ENCODE peak calls at places on chromosome 9, in eight cellular contexts. One of them, this sample, is unnamed.
A peak's percentile ranks its signal among the peaks of the same experiment; 100 is the strongest.

GRCh38 chr9:92100237-92100911 is 14.8 kb downstream of the SPTLC1 start:
- DNase-seq in spleen: no peak
- DNase-seq in breast epithelium: no peak
- DNase-seq in uterus: no peak
- DNase-seq in tibial nerve: no peak
- DNase-seq in transverse colon: no peak
- DNase-seq in K562: no peak
- DNase-seq in HCT116: peak; percentile 78
- DNase-seq in this sample: no peak

GRCh38 chr9:8727191-8727590 is 927.6 kb upstream of the DMAC1 start:
- DNase-seq in breast epithelium: no peak
- DNase-seq in tibial nerve: no peak
- DNase-seq in transverse colon: no peak
- DNase-seq in spleen: no peak
- DNase-seq in HCT116: no peak
- DNase-seq in K562: no peak
- DNase-seq in uterus: no peak
- DNase-seq in this sample: no peak

GRCh38 chr9:133750927-133751649 is 12.9 kb upstream of the SARDH start:
- DNase-seq in K562: no peak
- DNase-seq in HCT116: no peak
- DNase-seq in breast epithelium: no peak
- DNase-seq in transverse colon: no peak
- DNase-seq in spleen: no peak
- DNase-seq in uterus: peak; percentile 3
- DNase-seq in tibial nerve: no peak
- DNase-seq in this sample: no peak

GRCh38 chr9:71678999-71679398 is 89.3 kb downstream of the CEMIP2 start:
- DNase-seq in tibial nerve: no peak
- DNase-seq in transverse colon: no peak
- DNase-seq in HCT116: no peak
- DNase-seq in breast epithelium: no peak
- DNase-seq in K562: no peak
- DNase-seq in uterus: no peak
- DNase-seq in spleen: no peak
- DNase-seq in this sample: no peak

GRCh38 chr9:38032266-38032830 is 36.7 kb downstream of the SHB start:
- DNase-seq in transverse colon: peak; percentile 89
- DNase-seq in HCT116: no peak
- DNase-seq in K562: no peak
- DNase-seq in uterus: no peak
- DNase-seq in tibial nerve: no peak
- DNase-seq in breast epithelium: no peak
- DNase-seq in spleen: no peak
- DNase-seq in this sample: no peak

GRCh38 chr9:13673348-13673747 is 393.9 kb upstream of the MPDZ start:
- DNase-seq in spleen: no peak
- DNase-seq in tibial nerve: no peak
- DNase-seq in K562: no peak
- DNase-seq in transverse colon: no peak
- DNase-seq in uterus: no peak
- DNase-seq in HCT116: no peak
- DNase-seq in breast epithelium: no peak
- DNase-seq in this sample: no peak

GRCh38 chr9:34282096-34282495 is 47.0 kb downstream of the KIF24 start:
- DNase-seq in transverse colon: no peak
- DNase-seq in tibial nerve: no peak
- DNase-seq in breast epithelium: no peak
- DNase-seq in spleen: no peak
- DNase-seq in HCT116: no peak
- DNase-seq in uterus: no peak
- DNase-seq in K562: no peak
- DNase-seq in this sample: no peak

GRCh38 chr9:107534510-107535078 is 45.0 kb upstream of the KLF4 start:
- DNase-seq in uterus: no peak
- DNase-seq in tibial nerve: no peak
- DNase-seq in HCT116: no peak
- DNase-seq in breast epithelium: no peak
- DNase-seq in K562: peak; percentile 20
- DNase-seq in transverse colon: no peak
- DNase-seq in spleen: no peak
- DNase-seq in this sample: no peak

GRCh38 chr9:77433675-77434445 is 214.3 kb downstream of the GNA14 start:
- DNase-seq in spleen: no peak
- DNase-seq in tibial nerve: peak; percentile 49
- DNase-seq in breast epithelium: peak; percentile 32
- DNase-seq in transverse colon: peak; percentile 55
- DNase-seq in uterus: peak; percentile 68
- DNase-seq in K562: peak; percentile 60
- DNase-seq in HCT116: peak; percentile 33
- DNase-seq in this sample: peak; percentile 48

GRCh38 chr9:109641079-109641659 is 138.8 kb upstream of the PALM2AKAP2 start:
- DNase-seq in breast epithelium: no peak
- DNase-seq in spleen: no peak
- DNase-seq in uterus: no peak
- DNase-seq in HCT116: no peak
- DNase-seq in transverse colon: no peak
- DNase-seq in tibial nerve: no peak
- DNase-seq in K562: no peak
- DNase-seq in this sample: no peak

GRCh38 chr9:27487128-27487527 is 37.0 kb upstream of the IFNK start:
- DNase-seq in tibial nerve: no peak
- DNase-seq in transverse colon: no peak
- DNase-seq in breast epithelium: no peak
- DNase-seq in uterus: no peak
- DNase-seq in HCT116: no peak
- DNase-seq in spleen: no peak
- DNase-seq in K562: no peak
- DNase-seq in this sample: no peak

GRCh38 chr9:92097997-92098482 is 17.2 kb downstream of the SPTLC1 start:
- DNase-seq in breast epithelium: peak; percentile 77
- DNase-seq in tibial nerve: peak; percentile 16
- DNase-seq in transverse colon: peak; percentile 93
- DNase-seq in spleen: peak; percentile 85
- DNase-seq in K562: no peak
- DNase-seq in uterus: peak; percentile 47
- DNase-seq in HCT116: peak; percentile 93
- DNase-seq in this sample: no peak

GRCh38 chr9:89845321-89845720 is 240.5 kb downstream of the GADD45G start:
- DNase-seq in HCT116: no peak
- DNase-seq in breast epithelium: no peak
- DNase-seq in uterus: no peak
- DNase-seq in spleen: peak; percentile 41
- DNase-seq in K562: no peak
- DNase-seq in tibial nerve: no peak
- DNase-seq in transverse colon: no peak
- DNase-seq in this sample: no peak

GRCh38 chr9:101485873-101486692 is 47.6 kb upstream of the RNF20 start:
- DNase-seq in tibial nerve: no peak
- DNase-seq in K562: peak; percentile 71
- DNase-seq in transverse colon: peak; percentile 67
- DNase-seq in spleen: no peak
- DNase-seq in breast epithelium: no peak
- DNase-seq in uterus: peak; percentile 41
- DNase-seq in HCT116: peak; percentile 44
- DNase-seq in this sample: no peak

GRCh38 chr9:133955821-133956411 is 36.2 kb downstream of the VAV2 start:
- DNase-seq in breast epithelium: no peak
- DNase-seq in uterus: no peak
- DNase-seq in spleen: peak; percentile 91
- DNase-seq in transverse colon: peak; percentile 51
- DNase-seq in HCT116: no peak
- DNase-seq in K562: no peak
- DNase-seq in tibial nerve: no peak
- DNase-seq in this sample: peak; percentile 90

GRCh38 chr9:86723351-86723750 is 224.0 kb downstream of the GAS1 start:
- DNase-seq in HCT116: no peak
- DNase-seq in transverse colon: no peak
- DNase-seq in breast epithelium: no peak
- DNase-seq in uterus: no peak
- DNase-seq in tibial nerve: no peak
- DNase-seq in K562: no peak
- DNase-seq in spleen: no peak
- DNase-seq in this sample: no peak

GRCh38 chr9:35521708-35522107 is 31.8 kb downstream of the RUSC2 start:
- DNase-seq in K562: no peak
- DNase-seq in spleen: no peak
- DNase-seq in transverse colon: no peak
- DNase-seq in breast epithelium: peak; percentile 71
- DNase-seq in tibial nerve: no peak
- DNase-seq in uterus: no peak
- DNase-seq in HCT116: no peak
- DNase-seq in this sample: no peak

GRCh38 chr9:34810187-34810524 is 100.2 kb upstream of the CCL21 start:
- DNase-seq in spleen: no peak
- DNase-seq in HCT116: no peak
- DNase-seq in uterus: no peak
- DNase-seq in breast epithelium: no peak
- DNase-seq in transverse colon: no peak
- DNase-seq in tibial nerve: no peak
- DNase-seq in K562: no peak
- DNase-seq in this sample: no peak

GRCh38 chr9:131478421-131478868 is 24.3 kb upstream of the POMT1 start:
- DNase-seq in transverse colon: peak; percentile 44
- DNase-seq in tibial nerve: peak; percentile 50
- DNase-seq in HCT116: peak; percentile 3
- DNase-seq in breast epithelium: no peak
- DNase-seq in K562: peak; percentile 62
- DNase-seq in uterus: no peak
- DNase-seq in spleen: no peak
- DNase-seq in this sample: peak; percentile 61

GRCh38 chr9:119375892-119376291 is 6.7 kb upstream of the BRINP1 start:
- DNase-seq in uterus: no peak
- DNase-seq in spleen: no peak
- DNase-seq in HCT116: peak; percentile 2
- DNase-seq in breast epithelium: no peak
- DNase-seq in tibial nerve: no peak
- DNase-seq in transverse colon: peak; percentile 9
- DNase-seq in K562: peak; percentile 10
- DNase-seq in this sample: no peak

GRCh38 chr9:137136261-137136925 is 2.6 kb upstream of the GRIN1 start:
- DNase-seq in breast epithelium: no peak
- DNase-seq in uterus: no peak
- DNase-seq in transverse colon: peak; percentile 41
- DNase-seq in K562: no peak
- DNase-seq in spleen: no peak
- DNase-seq in HCT116: no peak
- DNase-seq in tibial nerve: no peak
- DNase-seq in this sample: no peak

GRCh38 chr9:126514037-126514821 is 99.5 kb upstream of the LMX1B start:
- DNase-seq in K562: peak; percentile 75
- DNase-seq in HCT116: peak; percentile 15
- DNase-seq in spleen: peak; percentile 94
- DNase-seq in uterus: peak; percentile 61
- DNase-seq in tibial nerve: peak; percentile 51
- DNase-seq in breast epithelium: no peak
- DNase-seq in transverse colon: peak; percentile 59
- DNase-seq in this sample: peak; percentile 52

GRCh38 chr9:135001526-135001925 is 83.8 kb upstream of the FCN1 start:
- DNase-seq in HCT116: no peak
- DNase-seq in spleen: peak; percentile 23
- DNase-seq in K562: no peak
- DNase-seq in uterus: no peak
- DNase-seq in breast epithelium: no peak
- DNase-seq in tibial nerve: no peak
- DNase-seq in transverse colon: no peak
- DNase-seq in this sample: no peak

GRCh38 chr9:109063765-109064164 is 50.5 kb upstream of the CTNNAL1 start:
- DNase-seq in uterus: no peak
- DNase-seq in transverse colon: no peak
- DNase-seq in spleen: no peak
- DNase-seq in tibial nerve: no peak
- DNase-seq in HCT116: peak; percentile 8
- DNase-seq in K562: no peak
- DNase-seq in breast epithelium: no peak
- DNase-seq in this sample: no peak

GRCh38 chr9:36874261-36874660 is 159.8 kb downstream of the PAX5 start:
- DNase-seq in HCT116: no peak
- DNase-seq in breast epithelium: no peak
- DNase-seq in transverse colon: no peak
- DNase-seq in K562: no peak
- DNase-seq in spleen: peak; percentile 64
- DNase-seq in uterus: no peak
- DNase-seq in tibial nerve: no peak
- DNase-seq in this sample: no peak
- TF ChIP-seq POLR2A in HCT116: no peak
- TF ChIP-seq POLR2A in breast epithelium: no peak
- TF ChIP-seq POLR2A in transverse colon: no peak
- TF ChIP-seq POLR2A in K562: no peak
- TF ChIP-seq POLR2A in spleen: no peak
- TF ChIP-seq POLR2A in uterus: no peak
- TF ChIP-seq POLR2A in tibial nerve: no peak
- TF ChIP-seq POLR2A in this sample: no peak

GRCh38 chr9:70042461-70043215 is 1.0 kb upstream of the MAMDC2 start:
- DNase-seq in breast epithelium: peak; percentile 41
- DNase-seq in uterus: no peak
- DNase-seq in HCT116: no peak
- DNase-seq in K562: no peak
- DNase-seq in transverse colon: no peak
- DNase-seq in tibial nerve: no peak
- DNase-seq in spleen: no peak
- DNase-seq in this sample: no peak
- TF ChIP-seq POLR2A in breast epithelium: no peak
- TF ChIP-seq POLR2A in uterus: no peak
- TF ChIP-seq POLR2A in HCT116: no peak
- TF ChIP-seq POLR2A in K562: no peak
- TF ChIP-seq POLR2A in transverse colon: no peak
- TF ChIP-seq POLR2A in tibial nerve: no peak
- TF ChIP-seq POLR2A in spleen: no peak
- TF ChIP-seq POLR2A in this sample: no peak

GRCh38 chr9:129641751-129642585 is at the start of gene ASB6:
- DNase-seq in spleen: peak; percentile 99
- DNase-seq in tibial nerve: peak; percentile 97
- DNase-seq in uterus: peak; percentile 99
- DNase-seq in transverse colon: peak; percentile 98
- DNase-seq in HCT116: peak; percentile 92
- DNase-seq in breast epithelium: peak; percentile 94
- DNase-seq in K562: peak; percentile 98
- DNase-seq in this sample: peak; percentile 100
- TF ChIP-seq POLR2A in spleen: peak; percentile 36
- TF ChIP-seq POLR2A in tibial nerve: no peak
- TF ChIP-seq POLR2A in uterus: peak; percentile 43
- TF ChIP-seq POLR2A in transverse colon: peak; percentile 67
- TF ChIP-seq POLR2A in HCT116: peak; percentile 26
- TF ChIP-seq POLR2A in breast epithelium: peak; percentile 29
- TF ChIP-seq POLR2A in K562: peak; percentile 68
- TF ChIP-seq POLR2A in this sample: peak; percentile 57

DNA sequence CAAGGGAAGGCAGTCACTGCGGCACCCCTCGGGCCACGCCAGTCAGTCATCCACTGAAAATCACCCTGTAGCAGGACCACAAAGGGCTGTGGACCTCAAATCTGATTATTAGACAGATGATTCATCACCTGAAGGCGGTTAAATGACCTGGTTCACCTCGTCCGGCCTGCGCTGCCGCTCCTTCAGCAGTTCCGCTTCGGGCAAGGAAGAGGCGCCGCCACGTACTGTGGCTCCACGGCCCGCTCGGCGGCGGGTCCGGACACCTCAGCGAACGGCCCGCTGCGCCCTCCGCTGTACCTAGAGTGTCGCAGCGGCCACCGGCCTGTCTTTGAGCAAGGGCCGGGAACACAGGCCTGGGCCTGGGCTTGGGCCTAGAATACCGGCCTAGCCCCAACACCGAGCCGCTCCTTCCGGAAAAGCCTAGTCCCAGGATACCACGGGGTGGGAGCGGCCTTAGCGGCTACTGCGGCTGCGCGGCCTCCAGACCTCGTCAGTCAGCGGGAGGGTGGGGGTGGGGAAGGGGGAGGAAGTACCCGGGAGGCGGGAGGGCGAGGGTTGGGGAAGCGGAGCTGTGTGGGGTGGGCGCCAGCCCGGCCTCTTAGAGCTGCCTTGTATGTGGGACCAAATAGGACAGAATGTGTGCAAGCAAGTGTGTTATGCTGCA is at the start of gene KLHL9:
- DNase-seq in spleen: peak; percentile 95
- DNase-seq in K562: no peak
- DNase-seq in transverse colon: peak; percentile 94
- DNase-seq in tibial nerve: peak; percentile 80
- DNase-seq in HCT116: peak; percentile 83
- DNase-seq in uterus: peak; percentile 91
- DNase-seq in breast epithelium: peak; percentile 82
- DNase-seq in this sample: peak; percentile 82
- TF ChIP-seq POLR2A in spleen: no peak
- TF ChIP-seq POLR2A in K562: no peak
- TF ChIP-seq POLR2A in transverse colon: peak; percentile 69
- TF ChIP-seq POLR2A in tibial nerve: peak; percentile 42
- TF ChIP-seq POLR2A in HCT116: peak; percentile 46
- TF ChIP-seq POLR2A in uterus: no peak
- TF ChIP-seq POLR2A in breast epithelium: peak; percentile 52
- TF ChIP-seq POLR2A in this sample: no peak